ENCODE peak calls at places on chromosomes 4 and X, in four cellular contexts. N is activated CD4-positive, CD25-positive, alpha-beta regulatory T cell treated with anti-CD3 and anti-CD28 coated beads, Interleukin-2, amount 50 U/mL, for 72 hours; I is activated CD4-positive, alpha-beta T cell treated with anti-CD3 and anti-CD28 coated beads for 24 hours; O is cardiac muscle cell. P is an unnamed sample.

GRCh38 chr4:21869978-21870745 is 78.4 kb downstream of the KCNIP4 start:
- DNase-seq in N (no peak), I (no peak), O (no peak), P (no peak)

GRCh38 chr4:165507381-165507780 is 128.6 kb downstream of the CPE start:
- DNase-seq in N (no peak), I (no peak), O (no peak), P (no peak)

GRCh38 chrX:8730812-8731578 is 942 bp downstream of the ANOS1 start:
- DNase-seq in N (no peak), I (no peak), O (peak; percentile 53), P (no peak)

GRCh38 chr4:155734065-155734464 is 24.8 kb upstream of the GUCY1B1 start:
- DNase-seq in N (no peak), I (no peak), O (peak; percentile 33), P (no peak)

GRCh38 chrX:87006561-87006960 is 511.0 kb upstream of the KLHL4 start:
- DNase-seq in N (no peak), I (no peak), O (no peak), P (no peak)

GRCh38 chr4:70996014-70996353 is 2.5 kb downstream of the DCK start:
- DNase-seq in N (no peak), I (no peak), O (no peak), P (no peak)

GRCh38 chr4:83923341-83923740 is 387.4 kb downstream of the GPAT3 start:
- DNase-seq in N (no peak), I (no peak), O (no peak), P (no peak)

GRCh38 chr4:7153711-7154110 is 38.6 kb upstream of the SORCS2 start:
- DNase-seq in N (no peak), I (no peak), O (no peak), P (no peak)

GRCh38 chr4:115126487-115126886 is 13.1 kb upstream of the NDST4 start:
- DNase-seq in N (no peak), I (no peak), O (peak; percentile 39), P (no peak)

GRCh38 chr4:52376107-52376704 is 282.9 kb downstream of the USP46 start:
- DNase-seq in N (no peak), I (peak; percentile 1), O (peak; percentile 73), P (no peak)

GRCh38 chr4:40309250-40309774 is 25.8 kb upstream of the CHRNA9 start:
- DNase-seq in N (peak; percentile 89), I (peak; percentile 82), O (peak; percentile 92), P (peak; percentile 61)

GRCh38 chr4:42574873-42575272 is 82.0 kb downstream of the ATP8A1 start:
- DNase-seq in N (no peak), I (no peak), O (no peak), P (no peak)

GRCh38 chr4:28948501-28948900 is 1771.7 kb upstream of the PCDH7 start:
- DNase-seq in N (no peak), I (no peak), O (no peak), P (no peak)

GRCh38 chrX:103517246-103517645 is 2.0 kb downstream of the RAB40A start:
- DNase-seq in N (no peak), I (no peak), O (no peak), P (no peak)

GRCh38 chr4:106495498-106495897 is 126.9 kb upstream of the GIMD1 start:
- DNase-seq in N (no peak), I (no peak), O (no peak), P (no peak)

GRCh38 chrX:150405576-150405975 is 42.5 kb downstream of the MAMLD1 start:
- DNase-seq in N (no peak), I (no peak), O (peak; percentile 21), P (no peak)

GRCh38 chr4:142846729-142847606 is 867 bp upstream of the INPP4B start:
- DNase-seq in N (peak; percentile 64), I (peak; percentile 56), O (peak; percentile 62), P (peak; percentile 23)

GRCh38 chr4:7651461-7651921 is 216.8 kb upstream of the PSAPL1 start:
- DNase-seq in N (no peak), I (no peak), O (no peak), P (no peak)

GRCh38 chrX:135000516-135000915 is 9.7 kb downstream of the SMIM10 start:
- DNase-seq in N (no peak), I (no peak), O (no peak), P (no peak)

GRCh38 chr4:8096690-8097061 is 61.9 kb downstream of the ABLIM2 start:
- DNase-seq in N (no peak), I (no peak), O (no peak), P (no peak)

GRCh38 chrX:96361844-96362243 is 322.8 kb upstream of the DIAPH2 start:
- DNase-seq in N (no peak), I (no peak), O (no peak), P (no peak)

GRCh38 chr4:106618920-106619319 is 250.3 kb upstream of the GIMD1 start:
- DNase-seq in N (no peak), I (no peak), O (no peak), P (no peak)

GRCh38 chrX:148422531-148422930 is 77.9 kb upstream of the AFF2 start:
- DNase-seq in N (no peak), I (no peak), O (no peak), P (no peak)

GRCh38 chr4:2805712-2806391 is 13.0 kb downstream of the SH3BP2 start:
- DNase-seq in N (no peak), I (no peak), O (no peak), P (no peak)

GRCh38 chrX:1502853-1503252 is 34.1 kb downstream of the P2RY8 start:
- DNase-seq in N (no peak), I (no peak), O (no peak), P (no peak)

GRCh38 chrX:9517062-9517461 is 52.2 kb downstream of the TBL1X start:
- DNase-seq in N (no peak), I (no peak), O (no peak), P (no peak)

GRCh38 chrX:20515841-20516461 is 249.2 kb upstream of the RPS6KA3 start:
- DNase-seq in N (no peak), I (no peak), O (peak; percentile 32), P (no peak)